ENCODE peak calls at places on chromosome 13, in four cellular contexts. L is cardiac septum; F is T-helper 2 cell; A is activated naive CD4-positive, alpha-beta T cell treated with Interleukin-2 at 50 U/mL for 16 hours. O is an unnamed sample.
A peak's percentile ranks its signal among the peaks of the same experiment; 100 is the strongest.

GRCh38 chr13:37039908-37040307 is 19.6 kb downstream of the SUPT20H start:
- DNase-seq in L (no peak), F (no peak), A (no peak), O (no peak)

GRCh38 chr13:30759748-30760147 is 24.4 kb downstream of the ALOX5AP start:
- DNase-seq in L (no peak), F (no peak), A (no peak), O (no peak)

GRCh38 chr13:26601669-26602068 is 44.2 kb downstream of the WASF3 start:
- DNase-seq in L (no peak), F (no peak), A (no peak), O (no peak)

GRCh38 chr13:71864094-71864980 is 2.7 kb downstream of the DACH1 start:
- DNase-seq in L (peak; percentile 87), F (no peak), A (no peak), O (no peak)

GRCh38 chr13:34087791-34088190 is 269.8 kb downstream of the RFC3 start:
- DNase-seq in L (no peak), F (no peak), A (no peak), O (no peak)

GRCh38 chr13:112781881-112782361 is 92.1 kb downstream of the ATP11A start:
- DNase-seq in L (no peak), F (no peak), A (no peak), O (no peak)

GRCh38 chr13:58827904-58828303 is 1196.4 kb downstream of the PCDH17 start:
- DNase-seq in L (no peak), F (no peak), A (no peak), O (no peak)

GRCh38 chr13:69319659-69320058 is 788.0 kb upstream of the ATXN8OS start:
- DNase-seq in L (no peak), F (no peak), A (no peak), O (no peak)

GRCh38 chr13:34462843-34463242 is 479.2 kb upstream of the NBEA start:
- DNase-seq in L (no peak), F (no peak), A (no peak), O (no peak)

GRCh38 chr13:23268441-23268840 is 87.7 kb downstream of the SGCG start:
- DNase-seq in L (no peak), F (no peak), A (peak; percentile 24), O (no peak)

GRCh38 chr13:107531180-107531579 is 684.2 kb downstream of the LIG4 start:
- DNase-seq in L (no peak), F (no peak), A (no peak), O (no peak)

GRCh38 chr13:25207291-25207690 is 35.2 kb upstream of the AMER2 start:
- DNase-seq in L (no peak), F (no peak), A (no peak), O (no peak)

GRCh38 chr13:102817241-102817640 is 18.3 kb downstream of the BIVM start:
- DNase-seq in L (no peak), F (no peak), A (no peak), O (no peak)

O was measured in memory B cell.